ENCODE peak calls at places on chromosomes 12 and 14, in six cellular contexts. One of them, this sample, is unnamed.
A peak's percentile ranks its signal among the peaks of the same experiment; 100 is the strongest.

GRCh38 chr12:54891717-54892478 is 37.6 kb downstream of the MUCL1 start:
- DNase-seq in ACHN: no peak
- DNase-seq in omental fat pad: no peak
- DNase-seq in NB4: no peak
- DNase-seq in NCI-H1092: peak; percentile 95
- DNase-seq in head of caudate nucleus: no peak
- DNase-seq in this sample: no peak

GRCh38 chr14:96095581-96096476 is 56.7 kb downstream of the C14orf132 start:
- DNase-seq in NCI-H1092: peak; percentile 90
- DNase-seq in ACHN: no peak
- DNase-seq in head of caudate nucleus: no peak
- DNase-seq in omental fat pad: no peak
- DNase-seq in NB4: no peak
- DNase-seq in this sample: peak; percentile 76

GRCh38 chr14:60188115-60188514 is 22.9 kb upstream of the DHRS7 start:
- DNase-seq in NB4: peak; percentile 45
- DNase-seq in head of caudate nucleus: no peak
- DNase-seq in ACHN: no peak
- DNase-seq in omental fat pad: no peak
- DNase-seq in NCI-H1092: peak; percentile 15
- DNase-seq in this sample: no peak

GRCh38 chr12:63164911-63165310 is 13.9 kb upstream of the AVPR1A start:
- DNase-seq in omental fat pad: no peak
- DNase-seq in head of caudate nucleus: no peak
- DNase-seq in ACHN: no peak
- DNase-seq in NB4: no peak
- DNase-seq in NCI-H1092: no peak
- DNase-seq in this sample: no peak

GRCh38 chr12:32069071-32069470 is 37.6 kb upstream of the BICD1 start:
- DNase-seq in NB4: no peak
- DNase-seq in omental fat pad: no peak
- DNase-seq in NCI-H1092: no peak
- DNase-seq in head of caudate nucleus: no peak
- DNase-seq in ACHN: peak; percentile 51
- DNase-seq in this sample: no peak

GRCh38 chr14:22268875-22269274 is 320.1 kb downstream of the DAD1 start:
- DNase-seq in head of caudate nucleus: no peak
- DNase-seq in omental fat pad: no peak
- DNase-seq in ACHN: peak; percentile 48
- DNase-seq in NB4: no peak
- DNase-seq in NCI-H1092: no peak
- DNase-seq in this sample: no peak

GRCh38 chr12:72094490-72094889 is 155.8 kb downstream of the TPH2 start:
- DNase-seq in NCI-H1092: peak; percentile 35
- DNase-seq in ACHN: no peak
- DNase-seq in head of caudate nucleus: no peak
- DNase-seq in NB4: no peak
- DNase-seq in omental fat pad: no peak
- DNase-seq in this sample: no peak

GRCh38 chr12:99984271-99985128 is at the start of gene ANKS1B:
- DNase-seq in NCI-H1092: peak; percentile 64
- DNase-seq in NB4: peak; percentile 66
- DNase-seq in omental fat pad: no peak
- DNase-seq in head of caudate nucleus: peak; percentile 65
- DNase-seq in ACHN: peak; percentile 90
- DNase-seq in this sample: peak; percentile 70

GRCh38 chr14:33986804-33987203 is 35.9 kb upstream of the EGLN3 start:
- DNase-seq in head of caudate nucleus: no peak
- DNase-seq in ACHN: peak; percentile 71
- DNase-seq in omental fat pad: no peak
- DNase-seq in NCI-H1092: no peak
- DNase-seq in NB4: peak; percentile 36
- DNase-seq in this sample: peak; percentile 70

GRCh38 chr12:112381421-112381897 is 772 bp downstream of the HECTD4 start:
- DNase-seq in omental fat pad: no peak
- DNase-seq in head of caudate nucleus: no peak
- DNase-seq in NCI-H1092: peak; percentile 4
- DNase-seq in NB4: peak; percentile 79
- DNase-seq in ACHN: peak; percentile 56
- DNase-seq in this sample: peak; percentile 35